ENCODE peak calls at places on chromosomes 11 and 22, in seven cellular contexts. D is mesendoderm, C is mesenchymal stem cell, F is IMR-90, H is neuronal stem cell, Y is H9, K is H1. Q is an unnamed sample.

GRCh38 chr22:48885919-48886305 is 941.8 kb downstream of the BRD1 start:
- DNase-seq in H (no peak), C (no peak), Y (peak), F (no peak), K (no peak), D (no peak), Q (no peak)

GRCh38 chr11:77167111-77167626 is 39.1 kb downstream of the MYO7A start:
- DNase-seq in H (no peak), C (no peak), D (peak), K (no peak), F (no peak), Y (no peak), Q (peak)

GRCh38 chr11:116189378-116190170 is 583.2 kb downstream of the BUD13 start:
- DNase-seq in H (no peak), C (no peak), K (no peak), D (peak), Y (no peak), F (no peak), Q (no peak)

GRCh38 chr11:73426184-73426845 is 50.1 kb downstream of the RELT start:
- DNase-seq in K (no peak), F (peak), C (peak), Y (no peak), D (no peak), H (no peak), Q (no peak)

GRCh38 chr11:61021661-61022212 is 50.3 kb downstream of the CD6 start:
- DNase-seq in C (no peak), F (no peak), H (no peak), D (peak), Y (peak), K (peak), Q (peak)

GRCh38 chr11:93169143-93169542 is 28.6 kb downstream of the SLC36A4 start:
- DNase-seq in K (no peak), Y (no peak), C (no peak), D (no peak), H (no peak), F (no peak), Q (no peak)

GRCh38 chr22:35154937-35155387 is 89.0 kb downstream of the ISX start:
- DNase-seq in D (peak), F (peak), C (peak), Y (peak), H (peak), K (peak), Q (peak)

GRCh38 chr11:88106685-88107084 is 68.6 kb downstream of the RAB38 start:
- DNase-seq in H (no peak), D (no peak), C (no peak), K (no peak), F (no peak), Y (no peak), Q (no peak)

GRCh38 chr11:108906826-108907225 is 242.0 kb downstream of the DDX10 start:
- DNase-seq in Y (no peak), F (peak), K (no peak), D (no peak), H (no peak), C (no peak), Q (no peak)

GRCh38 chr11:43802509-43802908 is 78.1 kb upstream of the ALKBH3 start:
- DNase-seq in K (no peak), D (peak), Y (no peak), C (no peak), H (no peak), F (peak), Q (peak)

GRCh38 chr22:29879738-29880137 is 3.2 kb upstream of the MTMR3 start:
- DNase-seq in F (no peak), C (no peak), K (no peak), Y (no peak), H (no peak), D (peak), Q (no peak)

GRCh38 chr22:35318346-35319215 is 18.9 kb downstream of the TOM1 start:
- DNase-seq in F (no peak), K (no peak), C (no peak), D (no peak), H (no peak), Y (no peak), Q (no peak)

GRCh38 chr11:67301313-67301921 is 1.9 kb upstream of the SSH3 start:
- DNase-seq in C (no peak), F (no peak), K (no peak), H (no peak), D (no peak), Y (no peak), Q (no peak)

GRCh38 chr11:34274712-34275398 is 83.0 kb downstream of the ABTB2 start:
- DNase-seq in F (peak), Y (no peak), D (peak), K (no peak), C (peak), H (no peak), Q (peak)

GRCh38 chr22:50016988-50017700 is 4.6 kb upstream of the IL17REL start:
- DNase-seq in C (no peak), K (no peak), H (no peak), F (no peak), Y (no peak), D (no peak), Q (no peak)

GRCh38 chr11:125724125-125724524 is 22.0 kb upstream of the PATE1 start:
- DNase-seq in H (no peak), K (no peak), Y (no peak), C (no peak), F (peak), D (peak), Q (no peak)

GRCh38 chr11:104946907-104947306 is 21.5 kb downstream of the CASP4 start:
- DNase-seq in Y (no peak), C (peak), F (peak), H (no peak), D (peak), K (no peak), Q (peak)

GRCh38 chr11:58061813-58062212 is 31.1 kb downstream of the OR6Q1 start:
- DNase-seq in F (peak), H (no peak), C (no peak), Y (no peak), K (no peak), D (no peak), Q (peak)

GRCh38 chr22:32712644-32713355 is 88.7 kb upstream of the TIMP3 start:
- DNase-seq in F (no peak), C (no peak), D (no peak), K (no peak), Y (no peak), H (no peak), Q (peak)

GRCh38 chr11:120431633-120432032 is 79.9 kb upstream of the GRIK4 start:
- DNase-seq in D (peak), H (no peak), K (no peak), C (peak), F (peak), Y (peak), Q (no peak)

GRCh38 chr11:96235725-96236124 is 107.3 kb downstream of the MAML2 start:
- DNase-seq in F (peak), C (peak), K (no peak), D (no peak), H (no peak), Y (no peak), Q (no peak)

GRCh38 chr11:1829039-1829820 is 5.6 kb upstream of the SYT8 start:
- DNase-seq in K (no peak), C (peak), F (peak), Y (no peak), H (no peak), D (no peak), Q (peak)

GRCh38 chr22:38137876-38138687 is 27.6 kb upstream of the BAIAP2L2 start:
- DNase-seq in C (no peak), F (no peak), H (no peak), K (no peak), Y (no peak), D (no peak), Q (no peak)

GRCh38 chr11:96254087-96254486 is 88.9 kb downstream of the MAML2 start:
- DNase-seq in H (no peak), C (peak), K (no peak), D (peak), Y (no peak), F (peak), Q (no peak)

GRCh38 chr11:70508231-70508480 is 109.8 kb downstream of the CTTN start:
- DNase-seq in C (no peak), K (no peak), D (no peak), H (no peak), Y (no peak), F (no peak), Q (no peak)

GRCh38 chr11:19867064-19867463 is 154.4 kb downstream of the NAV2 start:
- DNase-seq in C (no peak), F (no peak), K (no peak), Y (no peak), D (no peak), H (no peak), Q (no peak)

GRCh38 chr11:116658876-116659535 is 113.8 kb downstream of the BUD13 start:
- DNase-seq in D (no peak), F (no peak), Y (peak), H (no peak), K (no peak), C (no peak), Q (no peak)

GRCh38 chr11:73648629-73649046 is 2.3 kb downstream of the PLEKHB1 start:
- DNase-seq in F (no peak), Y (no peak), H (no peak), K (no peak), C (no peak), D (no peak), Q (no peak)

GRCh38 chr11:914747-915493 is 4.3 kb upstream of the CHID1 start:
- DNase-seq in C (no peak), F (no peak), Y (no peak), D (no peak), K (no peak), H (no peak), Q (no peak)

GRCh38 chr22:39177456-39177775 is 24.9 kb upstream of the CBX7 start:
- DNase-seq in Y (no peak), K (no peak), H (no peak), C (no peak), D (no peak), F (no peak), Q (no peak)

GRCh38 chr11:68342459-68343158 is 30.2 kb downstream of the LRP5 start:
- DNase-seq in D (peak), K (peak), Y (peak), C (peak), F (no peak), H (no peak), Q (peak)

GRCh38 chr22:23073506-23074229 is 3.3 kb downstream of the GNAZ start:
- DNase-seq in D (no peak), F (no peak), H (no peak), C (no peak), Y (no peak), K (no peak), Q (no peak)

GRCh38 chr11:45847908-45848316 is 637 bp downstream of the CRY2 start:
- DNase-seq in Y (peak), F (peak), K (no peak), C (peak), H (peak), D (peak), Q (peak)

GRCh38 chr11:103587951-103588788 is 448.3 kb upstream of the DDI1 start:
- DNase-seq in Y (no peak), K (no peak), D (peak), H (no peak), F (no peak), C (no peak), Q (peak)

GRCh38 chr11:77501748-77502147 is 27.9 kb upstream of the PAK1 start:
- DNase-seq in H (no peak), D (no peak), C (no peak), K (no peak), Y (no peak), F (no peak), Q (no peak)

GRCh38 chr11:48261600-48261999 is 2.1 kb upstream of the OR4X1 start:
- DNase-seq in D (no peak), K (no peak), H (no peak), C (no peak), F (no peak), Y (no peak), Q (no peak)
- H2BK5ac ChIP-seq in D (no peak), K (no peak), H (no peak), C (no peak), F (no peak), Y (no peak), Q (no peak)

GRCh38 chr11:123577081-123577598 is 77.3 kb downstream of the SCN3B start:
- DNase-seq in K (peak), C (peak), H (peak), Y (peak), F (peak), D (peak), Q (peak)
- H3K4me2 ChIP-seq in K (no peak), C (peak), H (no peak), Y (no peak), F (no peak), D (no peak), Q (no peak)

DNA sequence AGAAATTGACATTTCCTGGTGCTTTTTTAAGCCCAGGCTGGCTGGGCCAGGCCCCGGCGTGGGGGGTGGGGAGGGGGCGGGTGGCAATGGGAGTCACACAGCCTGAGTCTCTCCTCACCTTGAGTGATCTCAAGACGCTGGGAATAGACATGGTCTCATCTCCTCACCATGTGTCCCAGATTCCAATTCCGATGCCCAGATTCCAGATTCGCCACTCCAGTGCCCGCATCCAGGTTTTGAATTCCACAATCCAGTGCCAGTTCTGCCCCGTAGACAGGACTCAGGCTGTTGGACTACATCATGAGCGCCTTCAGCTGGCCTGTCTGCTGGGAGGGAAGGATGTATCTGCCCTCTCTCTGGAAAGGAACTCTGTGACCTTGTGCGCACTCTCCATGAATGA is 19.1 kb downstream of the KCNC1 start:
- DNase-seq in C (no peak), D (no peak), Y (no peak), H (no peak), F (no peak), K (no peak), Q (no peak)
- H2BK5ac ChIP-seq in C (no peak), D (no peak), Y (no peak), H (no peak), F (no peak), K (no peak), Q (no peak)

DNA sequence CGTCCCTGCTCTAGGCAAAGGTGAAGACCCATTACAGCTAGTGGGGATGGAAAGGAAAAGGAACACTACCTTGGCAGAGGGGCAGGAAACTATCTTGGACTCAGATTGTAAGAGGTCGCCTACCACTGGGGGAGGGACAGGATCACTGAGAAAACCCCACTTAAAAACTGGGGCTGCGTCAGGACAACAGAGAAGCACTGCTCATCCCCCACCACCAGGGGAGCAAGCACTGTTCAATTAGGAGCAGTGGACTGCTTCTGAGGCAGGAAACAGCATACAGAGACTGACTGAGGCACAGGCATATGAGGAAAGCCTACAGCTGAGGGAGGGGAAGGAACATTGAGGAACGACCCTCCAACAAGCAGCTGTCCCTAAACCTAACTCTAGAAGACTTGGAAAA is 20.8 kb upstream of the DLAT start:
- DNase-seq in C (no peak), H (no peak), D (peak), K (no peak), Y (peak), F (no peak), Q (no peak)
- H3K4me2 ChIP-seq in C (no peak), H (no peak), D (no peak), K (no peak), Y (no peak), F (no peak), Q (no peak)